ENCODE peak calls at places on chromosome 19, in six cellular contexts. One of them, this sample, is unnamed.

GRCh38 chr19:32598022-32598421 is 17.0 kb downstream of the PDCD5 start:
- DNase-seq in CD4-positive, alpha-beta memory T cell: no peak
- DNase-seq in HAP-1: no peak
- DNase-seq in MM.1S: no peak
- DNase-seq in CD8-positive, alpha-beta memory T cell: no peak
- DNase-seq in K562: no peak
- DNase-seq in this sample: no peak

GRCh38 chr19:33878912-33879810 is 82.5 kb downstream of the KCTD15 start:
- DNase-seq in CD4-positive, alpha-beta memory T cell: no peak
- DNase-seq in CD8-positive, alpha-beta memory T cell: no peak
- DNase-seq in MM.1S: no peak
- DNase-seq in HAP-1: no peak
- DNase-seq in K562: no peak
- DNase-seq in this sample: no peak

GRCh38 chr19:1773173-1773572 is 19.9 kb downstream of the ONECUT3 start:
- DNase-seq in MM.1S: no peak
- DNase-seq in CD8-positive, alpha-beta memory T cell: no peak
- DNase-seq in CD4-positive, alpha-beta memory T cell: no peak
- DNase-seq in HAP-1: no peak
- DNase-seq in K562: no peak
- DNase-seq in this sample: no peak

GRCh38 chr19:1705367-1705766 is 47.9 kb upstream of the ONECUT3 start:
- DNase-seq in CD4-positive, alpha-beta memory T cell: no peak
- DNase-seq in K562: no peak
- DNase-seq in CD8-positive, alpha-beta memory T cell: no peak
- DNase-seq in MM.1S: no peak
- DNase-seq in HAP-1: no peak
- DNase-seq in this sample: no peak

GRCh38 chr19:17391371-17392151 is 2.4 kb downstream of the CCDC194 start:
- DNase-seq in MM.1S: peak; percentile 61
- DNase-seq in K562: peak; percentile 44
- DNase-seq in CD4-positive, alpha-beta memory T cell: no peak
- DNase-seq in CD8-positive, alpha-beta memory T cell: no peak
- DNase-seq in HAP-1: no peak
- DNase-seq in this sample: no peak

GRCh38 chr19:13083627-13084026 is 19.0 kb downstream of the LYL1 start:
- DNase-seq in CD4-positive, alpha-beta memory T cell: no peak
- DNase-seq in MM.1S: no peak
- DNase-seq in HAP-1: no peak
- DNase-seq in K562: no peak
- DNase-seq in CD8-positive, alpha-beta memory T cell: no peak
- DNase-seq in this sample: no peak

GRCh38 chr19:40280608-40281221 is 4.4 kb downstream of the AKT2 start:
- DNase-seq in MM.1S: no peak
- DNase-seq in HAP-1: no peak
- DNase-seq in K562: no peak
- DNase-seq in CD8-positive, alpha-beta memory T cell: no peak
- DNase-seq in CD4-positive, alpha-beta memory T cell: no peak
- DNase-seq in this sample: peak; percentile 57

GRCh38 chr19:6232567-6232966 is 47.2 kb downstream of the MLLT1 start:
- DNase-seq in HAP-1: no peak
- DNase-seq in MM.1S: no peak
- DNase-seq in CD4-positive, alpha-beta memory T cell: no peak
- DNase-seq in CD8-positive, alpha-beta memory T cell: no peak
- DNase-seq in K562: no peak
- DNase-seq in this sample: peak; percentile 5

GRCh38 chr19:2087621-2088100 is 8.5 kb downstream of the MOB3A start:
- DNase-seq in MM.1S: peak; percentile 75
- DNase-seq in CD8-positive, alpha-beta memory T cell: no peak
- DNase-seq in K562: no peak
- DNase-seq in HAP-1: no peak
- DNase-seq in CD4-positive, alpha-beta memory T cell: peak; percentile 48
- DNase-seq in this sample: no peak

GRCh38 chr19:41746593-41747227 is 8.6 kb upstream of the CEACAM6 start:
- DNase-seq in MM.1S: peak; percentile 53
- DNase-seq in CD8-positive, alpha-beta memory T cell: peak; percentile 5
- DNase-seq in HAP-1: peak; percentile 23
- DNase-seq in CD4-positive, alpha-beta memory T cell: peak; percentile 37
- DNase-seq in K562: peak; percentile 28
- DNase-seq in this sample: peak; percentile 66

GRCh38 chr19:21117041-21117907 is 24.6 kb upstream of the ZNF431 start:
- DNase-seq in CD8-positive, alpha-beta memory T cell: no peak
- DNase-seq in CD4-positive, alpha-beta memory T cell: no peak
- DNase-seq in MM.1S: no peak
- DNase-seq in K562: no peak
- DNase-seq in HAP-1: no peak
- DNase-seq in this sample: no peak

GRCh38 chr19:31279436-31279765 is 69.8 kb downstream of the TSHZ3 start:
- DNase-seq in CD8-positive, alpha-beta memory T cell: no peak
- DNase-seq in CD4-positive, alpha-beta memory T cell: no peak
- DNase-seq in K562: no peak
- DNase-seq in MM.1S: no peak
- DNase-seq in HAP-1: no peak
- DNase-seq in this sample: no peak

GRCh38 chr19:38729653-38730469 is 14.4 kb downstream of the CAPN12 start:
- DNase-seq in CD4-positive, alpha-beta memory T cell: peak; percentile 67
- DNase-seq in K562: peak; percentile 66
- DNase-seq in CD8-positive, alpha-beta memory T cell: peak; percentile 64
- DNase-seq in MM.1S: peak; percentile 55
- DNase-seq in HAP-1: peak; percentile 47
- DNase-seq in this sample: peak; percentile 63

GRCh38 chr19:40858109-40858508 is 7.9 kb upstream of the CYP2A6 start:
- DNase-seq in CD8-positive, alpha-beta memory T cell: no peak
- DNase-seq in CD4-positive, alpha-beta memory T cell: no peak
- DNase-seq in HAP-1: no peak
- DNase-seq in K562: no peak
- DNase-seq in MM.1S: no peak
- DNase-seq in this sample: no peak

GRCh38 chr19:42132851-42133528 is 744 bp upstream of the POU2F2 start:
- DNase-seq in CD8-positive, alpha-beta memory T cell: peak; percentile 80
- DNase-seq in CD4-positive, alpha-beta memory T cell: peak; percentile 83
- DNase-seq in HAP-1: peak; percentile 27
- DNase-seq in MM.1S: peak; percentile 88
- DNase-seq in K562: peak; percentile 97
- DNase-seq in this sample: peak; percentile 85

GRCh38 chr19:6475321-6476108 is 6.1 kb downstream of the DENND1C start:
- DNase-seq in HAP-1: no peak
- DNase-seq in MM.1S: no peak
- DNase-seq in CD4-positive, alpha-beta memory T cell: no peak
- DNase-seq in K562: no peak
- DNase-seq in CD8-positive, alpha-beta memory T cell: no peak
- DNase-seq in this sample: peak; percentile 38

GRCh38 chr19:54158812-54159351 is 639 bp downstream of the LENG1 start:
- DNase-seq in HAP-1: no peak
- DNase-seq in MM.1S: peak; percentile 61
- DNase-seq in CD4-positive, alpha-beta memory T cell: no peak
- DNase-seq in K562: no peak
- DNase-seq in CD8-positive, alpha-beta memory T cell: no peak
- DNase-seq in this sample: no peak

GRCh38 chr19:1266116-1266817 is 2.9 kb upstream of the CIRBP start:
- DNase-seq in MM.1S: peak; percentile 88
- DNase-seq in CD4-positive, alpha-beta memory T cell: peak; percentile 83
- DNase-seq in HAP-1: peak; percentile 80
- DNase-seq in K562: peak; percentile 87
- DNase-seq in CD8-positive, alpha-beta memory T cell: peak; percentile 86
- DNase-seq in this sample: peak; percentile 93

GRCh38 chr19:40800997-40801377 is 2.0 kb downstream of the EGLN2 start:
- DNase-seq in K562: no peak
- DNase-seq in HAP-1: no peak
- DNase-seq in CD4-positive, alpha-beta memory T cell: no peak
- DNase-seq in MM.1S: no peak
- DNase-seq in CD8-positive, alpha-beta memory T cell: no peak
- DNase-seq in this sample: peak; percentile 51

GRCh38 chr19:40797166-40797962 is 1.6 kb upstream of the EGLN2 start:
- DNase-seq in MM.1S: no peak
- DNase-seq in CD8-positive, alpha-beta memory T cell: no peak
- DNase-seq in CD4-positive, alpha-beta memory T cell: no peak
- DNase-seq in HAP-1: no peak
- DNase-seq in K562: no peak
- DNase-seq in this sample: no peak

GRCh38 chr19:35484637-35485036 is 5.6 kb downstream of the KRTDAP start:
- DNase-seq in MM.1S: no peak
- DNase-seq in CD8-positive, alpha-beta memory T cell: no peak
- DNase-seq in CD4-positive, alpha-beta memory T cell: no peak
- DNase-seq in HAP-1: no peak
- DNase-seq in K562: no peak
- DNase-seq in this sample: no peak

GRCh38 chr19:35211545-35212230 is 16.9 kb downstream of the FAM187B start:
- DNase-seq in MM.1S: peak; percentile 56
- DNase-seq in K562: no peak
- DNase-seq in CD4-positive, alpha-beta memory T cell: peak; percentile 93
- DNase-seq in CD8-positive, alpha-beta memory T cell: peak; percentile 77
- DNase-seq in HAP-1: no peak
- DNase-seq in this sample: no peak

GRCh38 chr19:5985098-5985783 is 7.3 kb upstream of the RANBP3 start:
- DNase-seq in CD8-positive, alpha-beta memory T cell: no peak
- DNase-seq in CD4-positive, alpha-beta memory T cell: no peak
- DNase-seq in HAP-1: no peak
- DNase-seq in K562: no peak
- DNase-seq in MM.1S: no peak
- DNase-seq in this sample: no peak

GRCh38 chr19:39941615-39942507 is 7.4 kb upstream of the FCGBP start:
- DNase-seq in CD8-positive, alpha-beta memory T cell: peak; percentile 50
- DNase-seq in MM.1S: peak; percentile 91
- DNase-seq in K562: no peak
- DNase-seq in CD4-positive, alpha-beta memory T cell: peak; percentile 84
- DNase-seq in HAP-1: no peak
- DNase-seq in this sample: no peak

GRCh38 chr19:51366999-51367564 is 894 bp upstream of the ETFB start:
- DNase-seq in HAP-1: no peak
- DNase-seq in MM.1S: no peak
- DNase-seq in K562: no peak
- DNase-seq in CD4-positive, alpha-beta memory T cell: peak; percentile 43
- DNase-seq in CD8-positive, alpha-beta memory T cell: peak; percentile 30
- DNase-seq in this sample: no peak

GRCh38 chr19:36089847-36090246 is 21.1 kb upstream of the OVOL3 start:
- DNase-seq in HAP-1: no peak
- DNase-seq in CD8-positive, alpha-beta memory T cell: no peak
- DNase-seq in K562: no peak
- DNase-seq in CD4-positive, alpha-beta memory T cell: no peak
- DNase-seq in MM.1S: no peak
- DNase-seq in this sample: no peak

GRCh38 chr19:7528522-7529245 is 6.3 kb downstream of the MCOLN1 start:
- DNase-seq in CD8-positive, alpha-beta memory T cell: no peak
- DNase-seq in K562: no peak
- DNase-seq in HAP-1: no peak
- DNase-seq in CD4-positive, alpha-beta memory T cell: no peak
- DNase-seq in MM.1S: no peak
- DNase-seq in this sample: no peak
- H3K36me3 ChIP-seq in CD8-positive, alpha-beta memory T cell: no peaks in the 10 kb centered on the region
- H3K36me3 ChIP-seq in K562: peaks cover 18% of the 10 kb centered on the region
- H3K36me3 ChIP-seq in HAP-1: peaks cover 3% of the 10 kb centered on the region
- H3K36me3 ChIP-seq in CD4-positive, alpha-beta memory T cell: no peaks in the 10 kb centered on the region
- H3K36me3 ChIP-seq in MM.1S: no peaks in the 10 kb centered on the region
- H3K36me3 ChIP-seq in this sample: no peaks in the 10 kb centered on the region

GRCh38 chr19:11200015-11200574 is 2.8 kb upstream of the KANK2 start:
- DNase-seq in K562: no peak
- DNase-seq in MM.1S: no peak
- DNase-seq in HAP-1: no peak
- DNase-seq in CD4-positive, alpha-beta memory T cell: no peak
- DNase-seq in CD8-positive, alpha-beta memory T cell: no peak
- DNase-seq in this sample: no peak
- H3K4me1 ChIP-seq in K562: peaks cover 59% of the 10 kb centered on the region
- H3K4me1 ChIP-seq in MM.1S: peaks cover 3% of the 10 kb centered on the region
- H3K4me1 ChIP-seq in HAP-1: peaks cover 6% of the 10 kb centered on the region
- H3K4me1 ChIP-seq in CD4-positive, alpha-beta memory T cell: peaks cover 12% of the 10 kb centered on the region
- H3K4me1 ChIP-seq in CD8-positive, alpha-beta memory T cell: peaks cover 9% of the 10 kb centered on the region
- H3K4me1 ChIP-seq in this sample: no peaks in the 10 kb centered on the region

DNA sequence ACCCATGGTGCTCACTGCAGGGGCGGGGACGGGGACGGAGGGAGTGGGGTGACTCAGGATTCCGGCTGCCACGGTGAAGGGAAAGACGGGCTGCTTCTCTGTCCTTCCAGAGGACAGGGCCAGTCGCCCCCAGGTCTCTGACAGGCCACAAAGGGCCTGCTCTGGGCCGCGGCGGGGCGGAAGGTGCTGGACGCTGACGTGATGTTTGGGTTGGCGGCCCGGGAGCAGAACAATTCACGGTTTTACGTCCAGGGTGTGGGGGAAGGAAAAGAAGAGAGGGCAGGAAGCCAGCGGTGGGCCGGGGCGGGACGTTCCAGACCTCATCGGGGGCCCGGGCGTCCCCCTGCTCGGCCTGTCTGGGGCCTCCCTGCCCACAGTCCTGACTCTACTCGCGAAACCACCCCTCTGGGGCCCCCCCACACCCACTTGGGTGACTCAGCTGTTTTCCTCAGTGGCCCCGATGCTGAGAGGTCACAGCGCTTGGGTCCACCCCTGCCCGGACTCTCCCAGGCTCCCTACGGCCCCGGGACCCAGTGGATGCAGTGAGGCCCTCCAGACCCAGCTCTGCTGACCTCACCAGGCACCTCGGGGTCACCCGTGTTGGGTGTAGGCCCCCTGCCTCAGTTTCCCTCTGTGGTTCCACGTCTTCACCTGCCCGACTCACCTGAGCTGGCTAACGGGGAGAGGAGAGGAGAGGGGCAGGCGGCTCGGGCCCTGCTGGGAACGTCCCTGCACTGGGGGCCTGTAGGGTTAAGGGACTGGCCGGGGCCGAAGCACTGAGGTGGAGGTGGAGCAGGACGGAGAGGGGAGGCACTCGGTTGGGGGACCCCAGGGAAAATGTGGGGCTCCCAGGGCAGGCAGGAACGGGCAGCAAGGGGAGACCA is 29.2 kb downstream of the PIP5K1C start:
- DNase-seq in CD8-positive, alpha-beta memory T cell: no peak
- DNase-seq in CD4-positive, alpha-beta memory T cell: no peak
- DNase-seq in MM.1S: no peak
- DNase-seq in K562: peak; percentile 83
- DNase-seq in HAP-1: no peak
- DNase-seq in this sample: no peak
- H3K36me3 ChIP-seq in CD8-positive, alpha-beta memory T cell: no peaks in the 10 kb centered on the region
- H3K36me3 ChIP-seq in CD4-positive, alpha-beta memory T cell: no peaks in the 10 kb centered on the region
- H3K36me3 ChIP-seq in MM.1S: no peaks in the 10 kb centered on the region
- H3K36me3 ChIP-seq in K562: peaks cover 15% of the 10 kb centered on the region
- H3K36me3 ChIP-seq in HAP-1: no peaks in the 10 kb centered on the region
- H3K36me3 ChIP-seq in this sample: no peaks in the 10 kb centered on the region

DNA sequence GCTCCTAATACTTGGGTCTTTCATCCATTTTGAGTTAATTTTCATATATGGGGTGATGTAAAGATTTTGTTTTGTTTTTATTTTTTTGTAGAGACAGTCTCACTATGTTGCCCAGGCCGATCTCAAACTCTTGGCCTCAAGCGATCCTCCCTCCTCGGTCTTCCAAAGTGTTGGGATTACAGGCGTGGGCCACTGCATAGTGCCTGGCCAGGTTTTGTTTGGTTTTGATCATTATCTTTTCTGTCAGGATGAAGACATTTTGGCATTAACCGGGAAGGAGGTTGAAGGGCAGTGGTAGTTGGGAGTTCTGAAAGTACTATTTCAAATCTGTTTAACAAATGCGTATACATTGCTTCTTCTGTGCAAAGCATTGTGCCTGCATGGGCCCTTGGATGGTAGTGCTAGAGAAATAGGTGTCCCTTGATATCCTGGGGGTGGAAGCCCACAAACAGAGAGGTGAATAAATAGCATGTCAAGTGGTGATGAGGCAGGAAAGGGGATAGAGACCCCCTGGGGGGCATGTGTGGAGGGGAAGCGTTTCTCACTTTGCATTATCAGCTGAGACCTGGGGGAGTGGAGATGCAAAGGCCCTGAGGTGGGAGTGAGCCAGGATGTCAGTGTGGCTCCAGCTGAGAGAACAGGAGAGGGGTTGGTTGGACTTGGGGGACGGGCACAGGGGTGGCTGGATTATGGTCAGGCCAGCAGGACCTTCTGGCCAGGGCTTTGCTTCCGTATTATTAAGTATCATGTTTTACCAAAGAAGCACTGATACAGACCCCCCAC is 41.4 kb downstream of the GATAD2A start:
- DNase-seq in MM.1S: no peak
- DNase-seq in CD4-positive, alpha-beta memory T cell: no peak
- DNase-seq in CD8-positive, alpha-beta memory T cell: no peak
- DNase-seq in HAP-1: no peak
- DNase-seq in K562: no peak
- DNase-seq in this sample: no peak
- H3K4me1 ChIP-seq in MM.1S: no peaks in the 10 kb centered on the region
- H3K4me1 ChIP-seq in CD4-positive, alpha-beta memory T cell: peaks cover 82% of the 10 kb centered on the region
- H3K4me1 ChIP-seq in CD8-positive, alpha-beta memory T cell: peaks cover 90% of the 10 kb centered on the region
- H3K4me1 ChIP-seq in HAP-1: no peaks in the 10 kb centered on the region
- H3K4me1 ChIP-seq in K562: peaks cover 46% of the 10 kb centered on the region
- H3K4me1 ChIP-seq in this sample: peaks cover 14% of the 10 kb centered on the region

This sample was measured in pancreas.